ENCODE peak calls at places on chromosomes 3 and 15, in four cellular contexts. I, G, U and E are unnamed samples.
A peak's percentile ranks its signal among the peaks of the same experiment; 100 is the strongest.

GRCh38 chr3:193665370-193665989 is 72.5 kb downstream of the OPA1 start:
- DNase-seq in I (no peak), G (no peak), U (peak; percentile 23), E (no peak)

GRCh38 chr3:16545413-16546185 is 32.1 kb upstream of the RFTN1 start:
- DNase-seq in I (no peak), G (no peak), U (no peak), E (no peak)

GRCh38 chr3:46460051-46460450 is 4.7 kb downstream of the LTF start:
- DNase-seq in I (no peak), G (no peak), U (no peak), E (no peak)

GRCh38 chr3:53180305-53181023 is 19.5 kb downstream of the PRKCD start:
- DNase-seq in I (no peak), G (no peak), U (no peak), E (no peak)

GRCh38 chr15:90610220-90610619 is 80.5 kb downstream of the CRTC3 start:
- DNase-seq in I (no peak), G (no peak), U (no peak), E (no peak)

GRCh38 chr3:136595862-136596697 is 156.1 kb downstream of the STAG1 start:
- DNase-seq in I (no peak), G (no peak), U (no peak), E (no peak)

GRCh38 chr15:66891776-66892175 is 173.6 kb upstream of the SMAD3 start:
- DNase-seq in I (no peak), G (peak; percentile 60), U (no peak), E (no peak)

GRCh38 chr3:52779411-52780297 is 2.3 kb downstream of the ITIH1 start:
- DNase-seq in I (no peak), G (no peak), U (no peak), E (no peak)

GRCh38 chr3:13233487-13234154 is 160.4 kb upstream of the IQSEC1 start:
- DNase-seq in I (no peak), G (no peak), U (no peak), E (no peak)

GRCh38 chr15:60423540-60423939 is 25.8 kb upstream of the ANXA2 start:
- DNase-seq in I (no peak), G (no peak), U (peak; percentile 52), E (peak; percentile 60)

GRCh38 chr15:69898243-69898642 is 199.5 kb downstream of the TLE3 start:
- DNase-seq in I (no peak), G (no peak), U (no peak), E (no peak)

GRCh38 chr15:75531041-75531450 is 48.1 kb downstream of the PTPN9 start:
- DNase-seq in I (no peak), G (no peak), U (no peak), E (no peak)

GRCh38 chr3:86766331-86766730 is 224.6 kb downstream of the VGLL3 start:
- DNase-seq in I (no peak), G (no peak), U (no peak), E (no peak)

GRCh38 chr3:143973352-143974021 is 1.9 kb downstream of the DIPK2A start:
- DNase-seq in I (no peak), G (peak; percentile 15), U (no peak), E (no peak)

GRCh38 chr15:38879909-38880471 is 315.4 kb upstream of the RASGRP1 start:
- DNase-seq in I (no peak), G (no peak), U (no peak), E (no peak)

GRCh38 chr3:23710555-23710954 is 95.2 kb upstream of the UBE2E1 start:
- DNase-seq in I (no peak), G (no peak), U (no peak), E (peak; percentile 70)

GRCh38 chr3:10772230-10773161 is 43.5 kb upstream of the SLC6A11 start:
- DNase-seq in I (peak; percentile 43), G (no peak), U (no peak), E (no peak)

GRCh38 chr3:64674591-64675076 is 13.2 kb downstream of the ADAMTS9 start:
- DNase-seq in I (no peak), G (no peak), U (no peak), E (no peak)

GRCh38 chr15:55712363-55712762 is 30.6 kb downstream of the PRTG start:
- DNase-seq in I (no peak), G (no peak), U (no peak), E (no peak)

GRCh38 chr15:53569756-53570480 is 189.5 kb downstream of the WDR72 start:
- DNase-seq in I (no peak), G (no peak), U (no peak), E (no peak)

GRCh38 chr3:98733055-98733777 is 29.9 kb upstream of the ST3GAL6 start:
- DNase-seq in I (no peak), G (no peak), U (no peak), E (no peak)

GRCh38 chr15:55829826-55830225 is 86.9 kb upstream of the PRTG start:
- DNase-seq in I (no peak), G (no peak), U (no peak), E (no peak)

GRCh38 chr3:79383402-79384012 is 384.3 kb downstream of the ROBO1 start:
- DNase-seq in I (no peak), G (no peak), U (no peak), E (no peak)

GRCh38 chr15:100263721-100264455 is 77.9 kb downstream of the ADAMTS17 start:
- DNase-seq in I (no peak), G (no peak), U (no peak), E (no peak)

GRCh38 chr15:61106044-61106834 is 122.9 kb downstream of the RORA start:
- DNase-seq in I (no peak), G (no peak), U (no peak), E (no peak)

GRCh38 chr15:51727141-51727897 is 10.1 kb downstream of the LYSMD2 start:
- DNase-seq in I (no peak), G (peak; percentile 61), U (no peak), E (no peak)

GRCh38 chr3:12817341-12817705 is 20.8 kb downstream of the CAND2 start:
- DNase-seq in I (no peak), G (no peak), U (no peak), E (no peak)

GRCh38 chr15:50167112-50167511 is 14.9 kb upstream of the SLC27A2 start:
- DNase-seq in I (no peak), G (no peak), U (no peak), E (no peak)

GRCh38 chr3:20572473-20572872 is 386.5 kb upstream of the SGO1 start:
- DNase-seq in I (no peak), G (no peak), U (no peak), E (no peak)

GRCh38 chr3:15361494-15362214 is 29.3 kb upstream of the SH3BP5 start:
- DNase-seq in I (no peak), G (no peak), U (no peak), E (peak; percentile 65)

GRCh38 chr3:104273046-104273649 is 1093.6 kb upstream of the ALCAM start:
- DNase-seq in I (no peak), G (no peak), U (peak; percentile 19), E (peak; percentile 8)

GRCh38 chr3:140487566-140487965 is 190.3 kb upstream of the TRIM42 start:
- DNase-seq in I (no peak), G (no peak), U (no peak), E (no peak)

GRCh38 chr15:73685561-73685960 is 1.4 kb downstream of the CD276 start:
- DNase-seq in I (no peak), G (no peak), U (no peak), E (no peak)

GRCh38 chr15:73688455-73688854 is 4.3 kb downstream of the CD276 start:
- DNase-seq in I (no peak), G (peak; percentile 61), U (no peak), E (no peak)

GRCh38 chr15:73683624-73684536 is at the start of gene CD276:
- DNase-seq in I (no peak), G (peak; percentile 72), U (peak; percentile 45), E (no peak)

GRCh38 chr15:73685981-73686380 is 1.8 kb downstream of the CD276 start:
- DNase-seq in I (no peak), G (no peak), U (no peak), E (no peak)

GRCh38 chr15:73686781-73687256 is 2.6 kb downstream of the CD276 start:
- DNase-seq in I (no peak), G (peak; percentile 22), U (no peak), E (no peak)
- TF ChIP-seq ZNF274 in I (no peak), G (no peak), U (no peak), E (no peak)

DNA sequence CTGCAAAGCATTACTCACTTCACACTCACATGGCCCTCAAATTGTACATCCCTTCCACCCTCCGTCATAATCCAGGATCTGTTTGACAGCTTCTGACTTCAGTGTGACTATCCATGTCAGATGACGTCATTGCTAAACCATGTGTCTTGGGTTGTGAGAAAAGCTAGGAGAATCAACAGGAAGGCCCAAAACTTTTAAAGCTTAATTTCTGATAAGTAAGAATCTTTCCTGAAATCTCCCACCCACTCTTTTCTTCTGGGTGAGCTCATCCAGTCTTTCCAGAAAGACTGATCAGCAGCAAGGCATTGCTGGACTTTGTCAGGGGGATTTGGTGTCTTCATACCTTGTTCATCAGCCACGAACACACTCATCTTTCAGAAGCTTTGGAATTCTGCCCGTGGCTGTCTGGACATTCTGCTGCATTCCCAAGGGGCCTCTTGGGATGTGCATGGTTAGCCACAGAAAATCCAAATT is 11.5 kb upstream of the LMCD1 start:
- DNase-seq in I (no peak), G (no peak), U (no peak), E (no peak)
- TF ChIP-seq ZNF274 in I (no peak), G (no peak), U (no peak), E (no peak)

GRCh38 chr3:171013822-171014748 is 12.4 kb downstream of the SLC2A2 start:
- DNase-seq in I (no peak), G (no peak), U (no peak), E (no peak)

GRCh38 chr3:171011536-171012336 is 14.8 kb downstream of the SLC2A2 start:
- DNase-seq in I (no peak), G (no peak), U (no peak), E (no peak)

GRCh38 chr3:171005648-171006047 is 20.9 kb downstream of the SLC2A2 start:
- DNase-seq in I (no peak), G (no peak), U (no peak), E (no peak)

GRCh38 chr3:171007316-171007715 is 19.2 kb downstream of the SLC2A2 start:
- DNase-seq in I (no peak), G (no peak), U (no peak), E (no peak)

DNA sequence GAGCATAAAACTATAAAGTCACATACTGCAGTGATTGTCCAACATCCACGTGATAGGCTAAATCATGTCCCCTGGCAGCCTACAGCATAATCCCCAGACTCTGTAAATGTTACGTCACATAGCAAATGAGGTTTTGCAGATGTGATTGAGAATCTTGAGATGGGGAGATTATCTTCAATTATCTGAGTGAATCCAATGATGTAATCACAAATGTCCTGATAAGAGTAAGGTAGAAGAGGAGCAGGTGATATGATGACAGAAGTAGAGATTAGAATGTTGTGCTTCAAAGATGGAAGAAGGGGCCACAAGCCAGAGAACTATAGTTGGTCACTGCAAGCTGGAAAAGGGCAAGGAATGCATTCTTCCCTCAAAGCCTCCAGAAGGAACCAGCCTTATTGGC is 15.4 kb downstream of the SLC2A2 start:
- DNase-seq in I (no peak), G (no peak), U (no peak), E (no peak)
- TF ChIP-seq ZNF274 in I (no peak), G (no peak), U (no peak), E (no peak)

GRCh38 chr3:71072288-71072687 is 511.2 kb downstream of the FOXP1 start:
- DNase-seq in I (no peak), G (no peak), U (no peak), E (no peak)
- TF ChIP-seq ZNF274 in I (no peak), G (no peak), U (no peak), E (no peak)